ENCODE peak calls at places on chromosomes 11 and 22, in eight cellular contexts. One of them, this sample, is unnamed.

GRCh38 chr11:18723991-18724390 is 2.0 kb downstream of the IGSF22 start:
- DNase-seq in progenitor cell of endocrine pancreas: no peak
- DNase-seq in AG09309: no peak
- DNase-seq in right lobe of liver: no peak
- DNase-seq in astrocyte: no peak
- DNase-seq in cardiac muscle cell: no peak
- DNase-seq in nephron progenitor cell: no peak
- DNase-seq in fibroblast of lung: no peak
- DNase-seq in this sample: no peak

GRCh38 chr11:121367434-121367833 is 74.9 kb downstream of the SC5D start:
- DNase-seq in progenitor cell of endocrine pancreas: no peak
- DNase-seq in AG09309: no peak
- DNase-seq in right lobe of liver: no peak
- DNase-seq in astrocyte: no peak
- DNase-seq in cardiac muscle cell: peak
- DNase-seq in nephron progenitor cell: no peak
- DNase-seq in fibroblast of lung: peak
- DNase-seq in this sample: no peak

GRCh38 chr11:103623933-103624332 is 412.5 kb upstream of the DDI1 start:
- DNase-seq in progenitor cell of endocrine pancreas: no peak
- DNase-seq in AG09309: no peak
- DNase-seq in right lobe of liver: no peak
- DNase-seq in astrocyte: no peak
- DNase-seq in cardiac muscle cell: no peak
- DNase-seq in nephron progenitor cell: no peak
- DNase-seq in fibroblast of lung: no peak
- DNase-seq in this sample: no peak

GRCh38 chr11:31641477-31642062 is 132.0 kb downstream of the ELP4 start:
- DNase-seq in progenitor cell of endocrine pancreas: peak
- DNase-seq in AG09309: no peak
- DNase-seq in right lobe of liver: peak
- DNase-seq in astrocyte: peak
- DNase-seq in cardiac muscle cell: peak
- DNase-seq in nephron progenitor cell: peak
- DNase-seq in fibroblast of lung: peak
- DNase-seq in this sample: no peak

GRCh38 chr22:33049125-33049729 is 9.0 kb downstream of the SYN3 start:
- DNase-seq in progenitor cell of endocrine pancreas: peak
- DNase-seq in AG09309: peak
- DNase-seq in right lobe of liver: peak
- DNase-seq in astrocyte: peak
- DNase-seq in cardiac muscle cell: peak
- DNase-seq in nephron progenitor cell: peak
- DNase-seq in fibroblast of lung: peak
- DNase-seq in this sample: no peak

GRCh38 chr11:4454031-4454430 is 4.9 kb downstream of the OR52K2 start:
- DNase-seq in progenitor cell of endocrine pancreas: no peak
- DNase-seq in AG09309: no peak
- DNase-seq in right lobe of liver: no peak
- DNase-seq in astrocyte: no peak
- DNase-seq in cardiac muscle cell: no peak
- DNase-seq in nephron progenitor cell: no peak
- DNase-seq in fibroblast of lung: peak
- DNase-seq in this sample: no peak

GRCh38 chr11:45182902-45183301 is 36.5 kb downstream of the PRDM11 start:
- DNase-seq in progenitor cell of endocrine pancreas: no peak
- DNase-seq in AG09309: no peak
- DNase-seq in right lobe of liver: no peak
- DNase-seq in astrocyte: no peak
- DNase-seq in cardiac muscle cell: peak
- DNase-seq in nephron progenitor cell: no peak
- DNase-seq in fibroblast of lung: peak
- DNase-seq in this sample: no peak

GRCh38 chr11:22554221-22554620 is 71.4 kb downstream of the FANCF start:
- DNase-seq in progenitor cell of endocrine pancreas: no peak
- DNase-seq in AG09309: no peak
- DNase-seq in right lobe of liver: no peak
- DNase-seq in astrocyte: no peak
- DNase-seq in cardiac muscle cell: no peak
- DNase-seq in nephron progenitor cell: no peak
- DNase-seq in fibroblast of lung: no peak
- DNase-seq in this sample: no peak

GRCh38 chr11:35239476-35240075 is 100.6 kb downstream of the CD44 start:
- DNase-seq in progenitor cell of endocrine pancreas: no peak
- DNase-seq in AG09309: no peak
- DNase-seq in right lobe of liver: no peak
- DNase-seq in astrocyte: no peak
- DNase-seq in cardiac muscle cell: no peak
- DNase-seq in nephron progenitor cell: no peak
- DNase-seq in fibroblast of lung: no peak
- DNase-seq in this sample: no peak

GRCh38 chr11:11010624-11011127 is 152.8 kb upstream of the ZBED5 start:
- DNase-seq in progenitor cell of endocrine pancreas: no peak
- DNase-seq in AG09309: no peak
- DNase-seq in right lobe of liver: peak
- DNase-seq in astrocyte: peak
- DNase-seq in cardiac muscle cell: no peak
- DNase-seq in nephron progenitor cell: peak
- DNase-seq in fibroblast of lung: peak
- DNase-seq in this sample: no peak

GRCh38 chr11:10728779-10729472 is 22.1 kb upstream of the CTR9 start:
- DNase-seq in progenitor cell of endocrine pancreas: no peak
- DNase-seq in AG09309: peak
- DNase-seq in right lobe of liver: no peak
- DNase-seq in astrocyte: no peak
- DNase-seq in cardiac muscle cell: peak
- DNase-seq in nephron progenitor cell: peak
- DNase-seq in fibroblast of lung: peak
- DNase-seq in this sample: no peak

GRCh38 chr11:133911169-133911568 is 45.6 kb downstream of the IGSF9B start:
- DNase-seq in progenitor cell of endocrine pancreas: no peak
- DNase-seq in AG09309: no peak
- DNase-seq in right lobe of liver: no peak
- DNase-seq in astrocyte: no peak
- DNase-seq in cardiac muscle cell: no peak
- DNase-seq in nephron progenitor cell: no peak
- DNase-seq in fibroblast of lung: no peak
- DNase-seq in this sample: no peak

GRCh38 chr11:101169944-101170343 is 40.3 kb upstream of the PGR start:
- DNase-seq in progenitor cell of endocrine pancreas: no peak
- DNase-seq in AG09309: no peak
- DNase-seq in right lobe of liver: no peak
- DNase-seq in astrocyte: no peak
- DNase-seq in cardiac muscle cell: no peak
- DNase-seq in nephron progenitor cell: no peak
- DNase-seq in fibroblast of lung: no peak
- DNase-seq in this sample: no peak

GRCh38 chr22:33006220-33006954 is 51.8 kb downstream of the SYN3 start:
- DNase-seq in progenitor cell of endocrine pancreas: no peak
- DNase-seq in AG09309: no peak
- DNase-seq in right lobe of liver: peak
- DNase-seq in astrocyte: no peak
- DNase-seq in cardiac muscle cell: no peak
- DNase-seq in nephron progenitor cell: no peak
- DNase-seq in fibroblast of lung: no peak
- DNase-seq in this sample: peak

GRCh38 chr11:125402436-125402835 is 93.6 kb downstream of the FEZ1 start:
- DNase-seq in progenitor cell of endocrine pancreas: no peak
- DNase-seq in AG09309: peak
- DNase-seq in right lobe of liver: no peak
- DNase-seq in astrocyte: peak
- DNase-seq in cardiac muscle cell: peak
- DNase-seq in nephron progenitor cell: no peak
- DNase-seq in fibroblast of lung: peak
- DNase-seq in this sample: no peak

GRCh38 chr11:84780689-84781293 is 846.4 kb downstream of the DLG2 start:
- DNase-seq in progenitor cell of endocrine pancreas: no peak
- DNase-seq in AG09309: no peak
- DNase-seq in right lobe of liver: no peak
- DNase-seq in astrocyte: peak
- DNase-seq in cardiac muscle cell: peak
- DNase-seq in nephron progenitor cell: no peak
- DNase-seq in fibroblast of lung: peak
- DNase-seq in this sample: no peak

GRCh38 chr11:124556828-124557227 is 13.0 kb upstream of the OR8A1 start:
- DNase-seq in progenitor cell of endocrine pancreas: no peak
- DNase-seq in AG09309: no peak
- DNase-seq in right lobe of liver: no peak
- DNase-seq in astrocyte: no peak
- DNase-seq in cardiac muscle cell: no peak
- DNase-seq in nephron progenitor cell: no peak
- DNase-seq in fibroblast of lung: no peak
- DNase-seq in this sample: no peak

GRCh38 chr22:29635734-29636357 is 32.4 kb downstream of the NF2 start:
- DNase-seq in progenitor cell of endocrine pancreas: no peak
- DNase-seq in AG09309: peak
- DNase-seq in right lobe of liver: no peak
- DNase-seq in astrocyte: peak
- DNase-seq in cardiac muscle cell: peak
- DNase-seq in nephron progenitor cell: peak
- DNase-seq in fibroblast of lung: peak
- DNase-seq in this sample: no peak

GRCh38 chr11:69909561-69910518 is 90.6 kb upstream of the FGF3 start:
- DNase-seq in progenitor cell of endocrine pancreas: no peak
- DNase-seq in AG09309: no peak
- DNase-seq in right lobe of liver: peak
- DNase-seq in astrocyte: no peak
- DNase-seq in cardiac muscle cell: no peak
- DNase-seq in nephron progenitor cell: peak
- DNase-seq in fibroblast of lung: no peak
- DNase-seq in this sample: no peak
- TF ChIP-seq CTCF in progenitor cell of endocrine pancreas: peak
- TF ChIP-seq CTCF in AG09309: peak
- TF ChIP-seq CTCF in right lobe of liver: peak
- TF ChIP-seq CTCF in astrocyte: peak
- TF ChIP-seq CTCF in cardiac muscle cell: peak
- TF ChIP-seq CTCF in nephron progenitor cell: peak
- TF ChIP-seq CTCF in fibroblast of lung: peak
- TF ChIP-seq CTCF in this sample: peak

GRCh38 chr22:20796731-20797130 is 22.8 kb downstream of the SERPIND1 start:
- DNase-seq in progenitor cell of endocrine pancreas: no peak
- DNase-seq in AG09309: no peak
- DNase-seq in right lobe of liver: no peak
- DNase-seq in astrocyte: no peak
- DNase-seq in cardiac muscle cell: no peak
- DNase-seq in nephron progenitor cell: no peak
- DNase-seq in fibroblast of lung: no peak
- DNase-seq in this sample: no peak

GRCh38 chr22:20798218-20798617 is 24.3 kb downstream of the SERPIND1 start:
- DNase-seq in progenitor cell of endocrine pancreas: no peak
- DNase-seq in AG09309: no peak
- DNase-seq in right lobe of liver: no peak
- DNase-seq in astrocyte: no peak
- DNase-seq in cardiac muscle cell: no peak
- DNase-seq in nephron progenitor cell: no peak
- DNase-seq in fibroblast of lung: no peak
- DNase-seq in this sample: no peak

GRCh38 chr22:20798974-20799373 is 25.1 kb downstream of the SERPIND1 start:
- DNase-seq in progenitor cell of endocrine pancreas: no peak
- DNase-seq in AG09309: no peak
- DNase-seq in right lobe of liver: no peak
- DNase-seq in astrocyte: no peak
- DNase-seq in cardiac muscle cell: no peak
- DNase-seq in nephron progenitor cell: no peak
- DNase-seq in fibroblast of lung: no peak
- DNase-seq in this sample: no peak

GRCh38 chr22:20802452-20802851 is 28.5 kb downstream of the SERPIND1 start:
- DNase-seq in progenitor cell of endocrine pancreas: no peak
- DNase-seq in AG09309: no peak
- DNase-seq in right lobe of liver: no peak
- DNase-seq in astrocyte: no peak
- DNase-seq in cardiac muscle cell: no peak
- DNase-seq in nephron progenitor cell: no peak
- DNase-seq in fibroblast of lung: no peak
- DNase-seq in this sample: no peak

DNA sequence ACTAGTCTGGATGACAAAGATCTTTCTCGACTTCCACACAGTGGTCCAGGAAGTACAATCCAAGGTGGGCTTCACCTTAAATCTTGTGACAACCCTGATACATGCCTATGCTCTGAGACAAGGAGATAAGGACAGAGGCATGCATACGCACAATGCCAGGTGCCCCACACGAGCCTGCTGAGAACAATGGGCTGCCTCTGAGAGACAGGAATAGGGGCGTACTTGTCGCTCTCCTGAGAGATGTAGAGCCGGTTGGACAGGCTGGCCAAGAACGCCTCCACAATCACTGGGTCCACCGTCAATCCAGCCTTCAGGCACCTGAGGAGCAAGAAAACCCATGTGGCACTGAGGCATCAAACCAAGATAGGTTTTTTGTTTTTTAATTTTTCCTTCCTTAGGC is 25.5 kb downstream of the SERPIND1 start:
- DNase-seq in progenitor cell of endocrine pancreas: no peak
- DNase-seq in AG09309: no peak
- DNase-seq in right lobe of liver: no peak
- DNase-seq in astrocyte: no peak
- DNase-seq in cardiac muscle cell: no peak
- DNase-seq in nephron progenitor cell: no peak
- DNase-seq in fibroblast of lung: no peak
- DNase-seq in this sample: no peak
- TF ChIP-seq CTCF in progenitor cell of endocrine pancreas: no peak
- TF ChIP-seq CTCF in AG09309: no peak
- TF ChIP-seq CTCF in right lobe of liver: no peak
- TF ChIP-seq CTCF in astrocyte: no peak
- TF ChIP-seq CTCF in cardiac muscle cell: no peak
- TF ChIP-seq CTCF in nephron progenitor cell: no peak
- TF ChIP-seq CTCF in fibroblast of lung: no peak
- TF ChIP-seq CTCF in this sample: no peak

DNA sequence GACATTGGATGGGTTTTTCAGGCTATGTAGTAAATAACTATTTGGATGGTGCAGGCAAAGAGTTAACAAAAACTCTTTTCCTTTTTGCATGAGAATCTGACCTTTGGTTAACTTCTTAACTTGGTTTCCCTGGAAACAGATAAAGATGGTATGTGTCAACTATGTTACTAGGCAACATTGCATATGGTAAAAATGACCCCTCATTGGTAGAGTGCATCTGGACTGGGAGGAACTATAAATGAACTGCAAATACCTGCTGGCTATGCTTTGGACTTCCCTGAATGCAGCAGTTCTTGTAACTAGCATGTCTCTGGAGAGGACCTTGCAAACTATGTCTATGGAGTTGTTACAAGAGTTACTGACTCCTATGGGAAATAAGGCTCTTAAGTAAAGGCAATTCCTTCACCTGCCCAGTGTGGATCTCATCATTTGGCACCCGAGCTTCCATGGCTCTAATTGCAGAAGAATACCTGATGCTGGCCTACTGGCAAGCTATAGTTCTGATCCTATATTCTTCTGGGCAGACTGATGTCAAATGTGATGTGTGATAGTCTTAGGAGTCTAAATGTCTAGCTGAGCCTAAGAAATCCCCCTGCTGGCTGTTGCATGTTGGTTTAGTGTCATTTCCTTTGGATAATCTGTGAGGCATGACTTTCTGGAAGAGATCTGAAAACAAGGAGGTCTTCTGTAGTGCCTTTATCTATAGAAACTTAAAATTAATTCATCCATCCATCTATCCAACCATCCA is 126.7 kb upstream of the MTMR2 start:
- DNase-seq in progenitor cell of endocrine pancreas: no peak
- DNase-seq in AG09309: no peak
- DNase-seq in right lobe of liver: no peak
- DNase-seq in astrocyte: peak
- DNase-seq in cardiac muscle cell: peak
- DNase-seq in nephron progenitor cell: no peak
- DNase-seq in fibroblast of lung: peak
- DNase-seq in this sample: no peak
- TF ChIP-seq CTCF in progenitor cell of endocrine pancreas: peak
- TF ChIP-seq CTCF in AG09309: no peak
- TF ChIP-seq CTCF in right lobe of liver: no peak
- TF ChIP-seq CTCF in astrocyte: no peak
- TF ChIP-seq CTCF in cardiac muscle cell: peak
- TF ChIP-seq CTCF in nephron progenitor cell: no peak
- TF ChIP-seq CTCF in fibroblast of lung: peak
- TF ChIP-seq CTCF in this sample: peak

GRCh38 chr22:41021655-41022454 is 70.5 kb upstream of the EP300 start:
- DNase-seq in progenitor cell of endocrine pancreas: peak
- DNase-seq in AG09309: no peak
- DNase-seq in right lobe of liver: peak
- DNase-seq in astrocyte: no peak
- DNase-seq in cardiac muscle cell: peak
- DNase-seq in nephron progenitor cell: peak
- DNase-seq in fibroblast of lung: peak
- DNase-seq in this sample: peak
- TF ChIP-seq CTCF in progenitor cell of endocrine pancreas: peak
- TF ChIP-seq CTCF in AG09309: no peak
- TF ChIP-seq CTCF in right lobe of liver: peak
- TF ChIP-seq CTCF in astrocyte: no peak
- TF ChIP-seq CTCF in cardiac muscle cell: no peak
- TF ChIP-seq CTCF in nephron progenitor cell: no peak
- TF ChIP-seq CTCF in fibroblast of lung: no peak
- TF ChIP-seq CTCF in this sample: peak